ENCODE peak calls at places on chromosomes 7 and 10, in eight cellular contexts. E, Q, C, V, J, G, P and X are unnamed samples. For H3K4me1 and H3K36me3, the result is how much of the 10 kb centered on the place peaks cover.

GRCh38 chr7:66140924-66141323 is 26.3 kb downstream of the CRCP start:
- DNase-seq in E (peak), Q (peak), C (peak), V (no peak), J (peak), G (peak), P (peak), X (peak)

GRCh38 chr7:51647486-51647885 is 330.9 kb upstream of the COBL start:
- DNase-seq in E (no peak), Q (no peak), C (no peak), V (no peak), J (no peak), G (no peak), P (no peak), X (peak)

GRCh38 chr10:113524539-113525490 is 28.0 kb upstream of the HABP2 start:
- DNase-seq in E (no peak), Q (no peak), C (peak), V (no peak), J (no peak), G (no peak), P (peak), X (no peak)

GRCh38 chr7:13778967-13779366 is 210.5 kb downstream of the ETV1 start:
- DNase-seq in E (no peak), Q (no peak), C (no peak), V (no peak), J (no peak), G (no peak), P (no peak), X (no peak)

GRCh38 chr7:152663101-152663740 is 12.7 kb downstream of the XRCC2 start:
- DNase-seq in E (no peak), Q (no peak), C (no peak), V (no peak), J (peak), G (no peak), P (no peak), X (no peak)

GRCh38 chr10:64762861-64763260 is 1241.7 kb downstream of the REEP3 start:
- DNase-seq in E (no peak), Q (no peak), C (no peak), V (no peak), J (no peak), G (no peak), P (no peak), X (no peak)

GRCh38 chr10:323651-324293 is 188.5 kb downstream of the ZMYND11 start:
- DNase-seq in E (peak), Q (peak), C (peak), V (no peak), J (no peak), G (peak), P (peak), X (peak)

GRCh38 chr7:41053830-41054229 is 649.1 kb downstream of the INHBA start:
- DNase-seq in E (no peak), Q (no peak), C (no peak), V (no peak), J (no peak), G (no peak), P (no peak), X (no peak)

GRCh38 chr7:106110885-106111670 is 1.0 kb downstream of the SYPL1 start:
- DNase-seq in E (no peak), Q (no peak), C (no peak), V (no peak), J (no peak), G (no peak), P (no peak), X (no peak)

DNA sequence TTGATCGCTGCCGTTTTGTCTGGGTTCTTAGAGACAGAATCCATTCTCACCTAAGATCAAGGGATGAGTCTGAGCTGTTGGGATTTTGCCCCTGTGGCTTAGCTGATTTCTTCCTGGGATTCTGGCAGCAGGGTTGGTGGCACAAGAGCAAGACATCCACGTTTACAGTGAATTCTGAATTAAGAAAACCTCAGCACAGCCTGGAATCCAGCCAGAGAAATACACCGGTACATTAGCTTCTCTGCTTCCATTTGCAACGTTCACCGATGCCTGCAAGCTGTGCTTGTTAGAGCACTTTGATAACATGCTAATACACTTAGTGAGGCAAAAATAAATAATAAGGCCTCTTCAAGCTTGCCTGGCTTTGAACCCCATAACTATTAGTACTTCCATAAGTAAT is 569.8 kb downstream of the CALN1 start:
- DNase-seq in E (no peak), Q (no peak), C (no peak), V (no peak), J (no peak), G (no peak), P (no peak), X (no peak)
- H3K4me1 ChIP-seq in E (under half), Q (under half), C (under half), V (under half), J (under half), G (under half), P (under half), X (under half)

GRCh38 chr7:2760098-2760889 is 72.3 kb downstream of the AMZ1 start:
- DNase-seq in E (peak), Q (peak), C (peak), V (no peak), J (peak), G (peak), P (peak), X (no peak)
- TF ChIP-seq CTCF in E (peak), Q (no peak), C (no peak), V (peak), J (peak), G (no peak), P (peak), X (no peak)

GRCh38 chr10:15106352-15107013 is 9.3 kb downstream of the RPP38 start:
- DNase-seq in E (peak), Q (peak), C (peak), V (peak), J (peak), G (peak), P (peak), X (peak)
- H3K36me3 ChIP-seq in E (under half), Q (under half), C (half or more), V (under half), J (under half), G (half or more), P (under half), X (half or more)

GRCh38 chr10:95389982-95390381 is 99.2 kb upstream of the PDLIM1 start:
- DNase-seq in E (no peak), Q (no peak), C (no peak), V (no peak), J (no peak), G (no peak), P (no peak), X (no peak)
- H3K4me1 ChIP-seq in E (under half), Q (under half), C (under half), V (under half), J (under half), G (half or more), P (under half), X (half or more)

GRCh38 chr10:26513101-26513500 is 75.0 kb downstream of the APBB1IP start:
- DNase-seq in E (no peak), Q (no peak), C (no peak), V (no peak), J (no peak), G (no peak), P (no peak), X (no peak)

GRCh38 chr10:26517141-26517890 is 79.2 kb downstream of the APBB1IP start:
- DNase-seq in E (no peak), Q (no peak), C (no peak), V (no peak), J (no peak), G (no peak), P (no peak), X (no peak)

GRCh38 chr10:26520575-26520974 is 82.4 kb downstream of the APBB1IP start:
- DNase-seq in E (no peak), Q (no peak), C (no peak), V (no peak), J (no peak), G (no peak), P (no peak), X (no peak)

GRCh38 chr10:26519803-26520202 is 81.7 kb downstream of the APBB1IP start:
- DNase-seq in E (no peak), Q (no peak), C (no peak), V (no peak), J (no peak), G (no peak), P (no peak), X (no peak)

GRCh38 chr10:26516540-26517101 is 78.5 kb downstream of the APBB1IP start:
- DNase-seq in E (no peak), Q (no peak), C (peak), V (no peak), J (peak), G (no peak), P (peak), X (no peak)
- TF ChIP-seq CTCF in E (no peak), Q (no peak), C (no peak), V (no peak), J (peak), G (no peak), P (peak), X (no peak)

GRCh38 chr7:116899308-116899707 is 36.9 kb downstream of the CAPZA2 start:
- DNase-seq in E (no peak), Q (no peak), C (no peak), V (no peak), J (no peak), G (no peak), P (no peak), X (no peak)
- H3K36me3 ChIP-seq in E (under half), Q (under half), C (under half), V (under half), J (under half), G (half or more), P (under half), X (under half)

DNA sequence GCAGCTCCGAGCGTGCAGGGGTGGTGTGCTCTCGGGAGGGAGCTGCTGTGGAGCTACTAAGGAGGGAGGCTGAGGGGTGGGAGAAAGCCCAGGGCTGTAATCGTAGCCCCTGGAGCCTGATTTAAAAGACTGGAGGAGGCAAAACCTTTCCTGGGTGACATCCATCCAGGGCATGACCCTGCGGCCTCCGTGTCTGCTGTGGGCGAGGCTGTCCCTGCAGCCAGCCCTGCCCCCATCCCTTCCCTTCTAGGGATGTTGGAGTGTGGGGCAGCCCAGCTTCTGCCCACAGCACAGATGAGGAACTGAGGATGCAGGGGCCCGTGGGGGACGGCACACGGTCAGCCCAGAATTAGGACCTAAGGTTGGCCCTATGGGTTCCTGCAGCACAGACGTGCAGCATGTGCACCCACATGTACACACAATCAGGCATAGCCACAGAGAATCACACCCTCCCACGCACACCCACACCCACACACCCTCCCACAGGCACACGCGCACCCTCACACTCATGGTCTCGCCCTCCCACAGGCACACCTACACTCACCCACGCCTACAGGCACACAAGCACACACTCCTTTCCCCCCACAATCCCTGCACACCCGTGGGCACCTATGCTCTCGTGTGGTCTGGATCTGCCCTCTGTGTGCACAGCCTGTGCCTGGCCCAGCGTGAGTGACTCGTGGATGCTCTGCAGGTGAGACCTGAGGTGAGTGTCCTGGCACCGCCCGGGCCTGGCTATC is 110.6 kb upstream of the FAM20C start:
- DNase-seq in E (no peak), Q (peak), C (no peak), V (no peak), J (no peak), G (no peak), P (no peak), X (no peak)
- H3K4me1 ChIP-seq in E (under half), Q (under half), C (under half), V (under half), J (under half), G (under half), P (under half), X (under half)

GRCh38 chr7:77433901-77434300 is 17.8 kb upstream of the GSAP start:
- DNase-seq in E (no peak), Q (no peak), C (no peak), V (no peak), J (no peak), G (no peak), P (no peak), X (no peak)
- TF ChIP-seq CTCF in E (no peak), Q (no peak), C (no peak), V (no peak), J (no peak), G (no peak), P (no peak), X (no peak)

DNA sequence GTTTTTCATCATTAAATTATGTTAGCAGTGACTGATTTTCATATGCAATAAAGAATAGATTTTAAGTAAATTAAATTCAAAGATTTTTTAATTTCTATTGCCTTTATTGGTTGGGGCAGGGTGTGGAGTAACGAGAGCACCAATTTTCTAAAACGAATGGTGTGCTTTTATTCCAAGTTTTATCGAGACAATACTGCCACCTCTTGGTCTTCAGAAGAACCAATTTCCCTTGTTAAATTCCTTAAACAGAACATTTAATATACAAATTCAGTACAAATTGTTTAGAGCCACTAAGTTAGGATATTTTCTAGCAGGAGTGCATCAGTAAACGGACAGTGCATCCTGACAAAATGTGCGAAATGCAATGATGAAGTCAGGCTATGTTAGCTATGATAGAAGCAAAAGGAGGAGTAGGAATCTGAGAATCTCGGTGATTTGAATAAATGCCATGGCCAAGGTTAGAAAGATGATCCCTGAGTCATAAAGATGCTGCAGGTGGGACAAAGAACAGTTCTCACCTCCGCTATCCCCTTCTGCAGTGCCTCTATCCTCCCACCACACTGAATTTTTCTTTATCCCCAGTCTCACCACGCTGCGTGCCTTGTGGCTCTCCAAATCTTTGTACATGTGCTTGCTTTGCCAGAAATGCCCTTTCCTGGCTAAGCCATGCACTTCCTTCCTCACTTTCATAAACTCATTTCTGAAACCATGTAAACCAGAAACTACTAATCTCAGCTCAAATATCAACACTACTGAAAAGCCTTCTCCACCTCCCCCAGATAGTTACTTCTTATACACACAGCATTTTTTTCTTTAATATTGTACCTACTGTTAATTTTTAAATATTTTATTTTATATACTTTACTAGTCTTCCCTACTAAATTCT is 31.9 kb upstream of the AGBL3 start:
- DNase-seq in E (no peak), Q (no peak), C (no peak), V (no peak), J (peak), G (no peak), P (peak), X (no peak)
- H3K36me3 ChIP-seq in E (under half), Q (under half), C (half or more), V (under half), J (under half), G (half or more), P (under half), X (half or more)